ENCODE peak calls at places on chromosomes 3 and 15, in four cellular contexts. One of them, this sample, is unnamed.

GRCh38 chr3:137970914-137971831 is 38.8 kb upstream of the CLDN18 start:
- DNase-seq in KG1: no peak
- DNase-seq in kidney: peak; percentile 84
- DNase-seq in stimulated activated CD8-positive, alpha-beta memory T cell treated with anti-CD3 and anti-CD28 coated beads, Interleukin-15, amount 100 ng/mL, for 24 hours: peak; percentile 15
- DNase-seq in this sample: peak; percentile 73

GRCh38 chr3:177681156-177681555 is 483.9 kb upstream of the TBL1XR1 start:
- DNase-seq in KG1: no peak
- DNase-seq in kidney: no peak
- DNase-seq in stimulated activated CD8-positive, alpha-beta memory T cell treated with anti-CD3 and anti-CD28 coated beads, Interleukin-15, amount 100 ng/mL, for 24 hours: no peak
- DNase-seq in this sample: no peak

GRCh38 chr3:180199396-180199795 is 162.7 kb upstream of the PEX5L start:
- DNase-seq in KG1: no peak
- DNase-seq in kidney: no peak
- DNase-seq in stimulated activated CD8-positive, alpha-beta memory T cell treated with anti-CD3 and anti-CD28 coated beads, Interleukin-15, amount 100 ng/mL, for 24 hours: no peak
- DNase-seq in this sample: no peak

GRCh38 chr3:133472889-133473288 is 73.0 kb downstream of the BFSP2 start:
- DNase-seq in KG1: no peak
- DNase-seq in kidney: no peak
- DNase-seq in stimulated activated CD8-positive, alpha-beta memory T cell treated with anti-CD3 and anti-CD28 coated beads, Interleukin-15, amount 100 ng/mL, for 24 hours: no peak
- DNase-seq in this sample: no peak

GRCh38 chr3:16012086-16012485 is 162.4 kb upstream of the GALNT15 start:
- DNase-seq in KG1: no peak
- DNase-seq in kidney: no peak
- DNase-seq in stimulated activated CD8-positive, alpha-beta memory T cell treated with anti-CD3 and anti-CD28 coated beads, Interleukin-15, amount 100 ng/mL, for 24 hours: no peak
- DNase-seq in this sample: no peak

GRCh38 chr15:70281811-70282307 is 184.1 kb upstream of the TLE3 start:
- DNase-seq in KG1: no peak
- DNase-seq in kidney: no peak
- DNase-seq in stimulated activated CD8-positive, alpha-beta memory T cell treated with anti-CD3 and anti-CD28 coated beads, Interleukin-15, amount 100 ng/mL, for 24 hours: no peak
- DNase-seq in this sample: no peak

GRCh38 chr3:43861635-43862034 is 170.9 kb downstream of the ABHD5 start:
- DNase-seq in KG1: no peak
- DNase-seq in kidney: no peak
- DNase-seq in stimulated activated CD8-positive, alpha-beta memory T cell treated with anti-CD3 and anti-CD28 coated beads, Interleukin-15, amount 100 ng/mL, for 24 hours: no peak
- DNase-seq in this sample: no peak

GRCh38 chr3:131026321-131027151 is at the start of the genes ASTE1 and NEK11:
- DNase-seq in KG1: peak; percentile 62
- DNase-seq in kidney: peak; percentile 96
- DNase-seq in stimulated activated CD8-positive, alpha-beta memory T cell treated with anti-CD3 and anti-CD28 coated beads, Interleukin-15, amount 100 ng/mL, for 24 hours: peak; percentile 73
- DNase-seq in this sample: no peak

GRCh38 chr3:8607285-8608040 is 37.1 kb downstream of the SSUH2 start:
- DNase-seq in KG1: no peak
- DNase-seq in kidney: peak; percentile 74
- DNase-seq in stimulated activated CD8-positive, alpha-beta memory T cell treated with anti-CD3 and anti-CD28 coated beads, Interleukin-15, amount 100 ng/mL, for 24 hours: no peak
- DNase-seq in this sample: peak; percentile 50

This sample was measured in H1.